ENCODE peak calls at places on chromosomes 16 and 17, in four cellular contexts. K is tibial nerve; S is CD8-positive, alpha-beta memory T cell; H is tibial artery. M is an unnamed sample.

GRCh38 chr16:11100239-11100750 is 155.7 kb downstream of the SOCS1 start:
- DNase-seq in K (peak; percentile 42), S (no peak), H (peak; percentile 67), M (peak; percentile 83)

GRCh38 chr17:40432864-40433528 is 10.3 kb upstream of the IGFBP4 start:
- DNase-seq in K (no peak), S (no peak), H (peak; percentile 44), M (no peak)

GRCh38 chr16:15613676-15614075 is 29.3 kb downstream of the MARF1 start:
- DNase-seq in K (no peak), S (no peak), H (no peak), M (no peak)

GRCh38 chr16:88649924-88650748 is 717 bp downstream of the CYBA start:
- DNase-seq in K (no peak), S (peak; percentile 54), H (no peak), M (peak; percentile 89)

GRCh38 chr17:48589831-48590602 is at the start of gene HOXB3:
- DNase-seq in K (no peak), S (no peak), H (no peak), M (no peak)

GRCh38 chr17:62805234-62805633 is 2.9 kb downstream of the MARCHF10 start:
- DNase-seq in K (no peak), S (no peak), H (no peak), M (no peak)

GRCh38 chr16:9062301-9062700 is 29.1 kb upstream of the HAPSTR1 start:
- DNase-seq in K (no peak), S (no peak), H (no peak), M (no peak)

GRCh38 chr16:79181419-79181818 is 419.1 kb downstream of the MAF start:
- DNase-seq in K (no peak), S (no peak), H (no peak), M (no peak)

GRCh38 chr16:50440531-50440930 is 71.7 kb upstream of the BRD7 start:
- DNase-seq in K (no peak), S (no peak), H (no peak), M (peak; percentile 17)

GRCh38 chr16:67395458-67396158 is 2.3 kb upstream of the TPPP3 start:
- DNase-seq in K (no peak), S (no peak), H (no peak), M (peak; percentile 71)

GRCh38 chr17:46212634-46213435 is 19.6 kb upstream of the KANSL1 start:
- DNase-seq in K (peak; percentile 46), S (peak; percentile 72), H (peak; percentile 80), M (peak; percentile 82)

GRCh38 chr17:18186271-18186982 is 2.8 kb downstream of the ALKBH5 start:
- DNase-seq in K (no peak), S (no peak), H (no peak), M (no peak)

GRCh38 chr16:526181-527014 is 1.1 kb upstream of the CAPN15 start:
- DNase-seq in K (no peak), S (no peak), H (no peak), M (peak; percentile 88)

GRCh38 chr16:13898233-13898632 is 21.7 kb upstream of the ERCC4 start:
- DNase-seq in K (no peak), S (no peak), H (no peak), M (no peak)

GRCh38 chr16:53893731-53894435 is 189.9 kb downstream of the FTO start:
- DNase-seq in K (no peak), S (no peak), H (no peak), M (no peak)

GRCh38 chr16:57358527-57359095 is at the start of gene CCL22:
- DNase-seq in K (no peak), S (no peak), H (no peak), M (no peak)

GRCh38 chr16:28977703-28978641 is 3.4 kb downstream of the SPNS1 start:
- DNase-seq in K (no peak), S (no peak), H (no peak), M (peak; percentile 94)

GRCh38 chr16:14194706-14195105 is 123.6 kb downstream of the MRTFB start:
- DNase-seq in K (no peak), S (peak; percentile 22), H (no peak), M (no peak)

GRCh38 chr17:82941021-82942001 is 101.5 kb upstream of the ZNF750 start:
- DNase-seq in K (no peak), S (no peak), H (no peak), M (no peak)

GRCh38 chr16:47460301-47460754 is 535 bp downstream of the ITFG1 start:
- DNase-seq in K (no peak), S (no peak), H (peak; percentile 20), M (no peak)

GRCh38 chr17:17994271-17994670 is 21.6 kb downstream of the DRC3 start:
- DNase-seq in K (no peak), S (peak; percentile 16), H (no peak), M (peak; percentile 92)

GRCh38 chr17:62892870-62893338 is 73.1 kb upstream of the TANC2 start:
- DNase-seq in K (no peak), S (no peak), H (peak; percentile 53), M (no peak)

GRCh38 chr16:19785512-19786130 is 67.5 kb downstream of the IQCK start:
- DNase-seq in K (no peak), S (no peak), H (no peak), M (no peak)

GRCh38 chr16:48478418-48478817 is 93.2 kb upstream of the SIAH1 start:
- DNase-seq in K (no peak), S (no peak), H (no peak), M (peak; percentile 46)

GRCh38 chr17:47188266-47188665 is 829 bp downstream of the CDC27 start:
- DNase-seq in K (no peak), S (no peak), H (no peak), M (peak; percentile 29)

GRCh38 chr16:54879681-54880080 is 51.0 kb upstream of the IRX5 start:
- DNase-seq in K (no peak), S (no peak), H (no peak), M (no peak)

GRCh38 chr17:44541884-44542581 is 15.3 kb upstream of the FZD2 start:
- DNase-seq in K (no peak), S (no peak), H (no peak), M (peak; percentile 82)

GRCh38 chr16:8887438-8887765 is 5.3 kb downstream of the LITAFD start:
- DNase-seq in K (no peak), S (no peak), H (no peak), M (no peak)

GRCh38 chr16:83068686-83069085 is 441.9 kb downstream of the CDH13 start:
- DNase-seq in K (no peak), S (no peak), H (no peak), M (no peak)

GRCh38 chr17:7238418-7239090 is 703 bp downstream of the PHF23 start:
- DNase-seq in K (no peak), S (peak; percentile 50), H (peak; percentile 42), M (peak; percentile 91)

DNA sequence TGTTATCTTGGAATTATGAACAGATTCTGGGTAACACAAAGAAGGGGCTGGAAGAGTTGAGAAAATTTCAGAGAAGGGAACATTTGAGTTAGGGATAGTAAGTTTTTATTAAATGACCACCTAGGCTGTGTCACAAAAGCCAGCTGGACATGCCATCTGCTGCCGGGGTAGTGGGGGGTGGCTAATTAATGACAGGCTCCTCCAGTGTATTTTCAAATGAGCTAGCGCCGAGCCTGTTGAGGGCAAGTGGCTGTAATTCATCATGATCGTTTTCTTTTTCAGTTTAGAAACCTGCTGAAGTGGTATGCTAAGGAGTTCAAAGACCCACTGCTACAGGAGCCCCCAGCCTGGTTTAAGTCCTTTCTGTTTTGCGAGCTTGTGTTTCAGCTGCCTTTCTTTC is 6.2 kb downstream of the TMEM97 start:
- DNase-seq in K (no peak), S (no peak), H (no peak), M (no peak)
- H3K36me3 ChIP-seq in K (no peaks in the 10 kb centered on the region), S (peaks cover 12% of the 10 kb centered on the region), H (peaks cover 39% of the 10 kb centered on the region), M (peaks cover 17% of the 10 kb centered on the region)

GRCh38 chr16:84294196-84295142 is at the start of gene WFDC1:
- DNase-seq in K (no peak), S (no peak), H (peak; percentile 36), M (peak; percentile 56)
- H3K4me3 ChIP-seq in K (no peak within 1 kb of the TSS), S (no peak within 1 kb of the TSS), H (peak within 1 kb of the TSS; percentile 55), M (no peak within 1 kb of the TSS)

GRCh38 chr17:81198826-81199481 is 23.8 kb downstream of the CEP131 start:
- DNase-seq in K (no peak), S (no peak), H (no peak), M (no peak)

GRCh38 chr17:81202318-81202717 is 20.4 kb downstream of the CEP131 start:
- DNase-seq in K (no peak), S (no peak), H (no peak), M (no peak)

GRCh38 chr17:81199482-81199830 is 23.3 kb downstream of the CEP131 start:
- DNase-seq in K (no peak), S (no peak), H (no peak), M (no peak)

GRCh38 chr17:81200201-81200600 is 22.6 kb downstream of the CEP131 start:
- DNase-seq in K (no peak), S (no peak), H (no peak), M (no peak)

DNA sequence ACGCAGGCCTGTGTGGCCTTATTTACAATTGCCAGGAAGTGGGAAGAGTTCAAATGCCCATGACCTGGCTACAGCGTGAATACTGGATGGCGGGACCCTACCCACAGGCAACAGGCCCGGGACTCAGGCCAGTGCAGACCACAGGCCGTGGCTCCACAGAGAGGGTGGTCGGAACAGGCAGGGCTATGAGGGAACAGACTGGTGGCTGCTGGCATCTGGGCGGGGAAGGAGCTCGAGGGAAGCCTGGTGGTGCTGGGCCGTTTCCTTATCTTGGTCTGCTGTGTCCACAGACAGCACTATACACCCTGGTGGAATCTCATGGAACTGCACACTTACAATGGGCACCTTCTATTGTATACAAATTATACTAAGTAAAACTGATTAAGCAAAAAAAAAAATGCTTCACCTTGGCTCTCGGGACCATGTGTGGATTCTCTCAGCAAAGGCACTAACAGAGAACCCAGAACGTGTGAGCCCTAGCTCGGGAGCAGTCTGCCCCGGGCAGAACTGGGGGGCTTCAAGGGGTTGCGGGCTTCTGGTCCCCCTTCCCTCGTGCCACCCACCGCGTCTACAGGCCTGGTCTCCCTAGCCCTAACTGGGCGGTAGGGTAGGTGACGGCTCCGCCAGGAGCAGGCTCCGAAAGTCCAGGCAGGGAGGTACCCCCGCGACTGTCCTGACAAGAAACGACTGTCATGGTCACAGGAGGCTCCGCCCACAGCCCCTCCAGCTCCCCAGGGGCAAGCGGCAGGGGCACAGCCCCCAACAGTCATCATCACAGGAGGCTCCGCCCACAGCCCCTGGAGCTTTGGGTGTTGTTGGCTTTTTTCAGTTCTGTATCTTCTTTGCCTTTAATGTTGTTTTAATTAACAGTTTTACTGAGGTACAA is 21.8 kb downstream of the CEP131 start:
- DNase-seq in K (peak; percentile 29), S (no peak), H (peak; percentile 51), M (peak; percentile 89)
- H3K36me3 ChIP-seq in K (no peaks in the 10 kb centered on the region), S (no peaks in the 10 kb centered on the region), H (peaks cover 59% of the 10 kb centered on the region), M (peaks cover 3% of the 10 kb centered on the region)

GRCh38 chr16:21673469-21673868 is 9.7 kb downstream of the OTOA start:
- DNase-seq in K (no peak), S (no peak), H (no peak), M (no peak)
- H3K4me3 ChIP-seq in K (no peak overlapping the region), S (no peak overlapping the region), H (no peak overlapping the region), M (no peak overlapping the region)

GRCh38 chr17:67737145-67737544 is 19.4 kb downstream of the NOL11 start:
- DNase-seq in K (no peak), S (no peak), H (no peak), M (no peak)
- H3K36me3 ChIP-seq in K (peaks cover 13% of the 10 kb centered on the region), S (peaks cover 58% of the 10 kb centered on the region), H (peaks cover 91% of the 10 kb centered on the region), M (peaks cover 19% of the 10 kb centered on the region)

M was measured in H7.